ENCODE peak calls at places on chromosome 9, in seven cellular contexts. K is NCI-H1092 treated with DMSO at 0.1 percent for 48 hours; F is activated gamma-delta T cell treated with Interleukin-2 at 50 U/mL for 16 hours; D is GM04503; H is HTR-8/SVneo; U is posterior vena cava; G is stimulated activated effector memory CD8-positive, alpha-beta T cell treated with anti-CD3 and anti-CD28 coated beads, Interleukin-12 subunit alpha, Interleukin-12 subunit beta, amount 100 ng/mL, for 72 hours. N is an unnamed sample.

GRCh38 chr9:119313846-119314245 is 55.4 kb downstream of the BRINP1 start:
- DNase-seq in H (no peak), D (no peak), F (no peak), K (no peak), G (no peak), U (no peak), N (no peak)

GRCh38 chr9:110969971-110970381 is 68.3 kb downstream of the LPAR1 start:
- DNase-seq in G (no peak), H (peak; percentile 73), U (no peak), K (no peak), D (peak; percentile 71), F (no peak), N (peak; percentile 83)

GRCh38 chr9:95507456-95508241 is 9.1 kb downstream of the PTCH1 start:
- DNase-seq in K (peak; percentile 58), D (no peak), F (peak; percentile 37), U (no peak), H (no peak), G (peak; percentile 38), N (peak; percentile 81)

GRCh38 chr9:133385452-133385851 is 9.3 kb downstream of the STKLD1 start:
- DNase-seq in F (no peak), D (no peak), U (no peak), G (no peak), K (no peak), H (no peak), N (no peak)

GRCh38 chr9:72828281-72828731 is 124.5 kb downstream of the ALDH1A1 start:
- DNase-seq in U (no peak), D (no peak), H (no peak), G (no peak), F (no peak), K (no peak), N (peak; percentile 90)

GRCh38 chr9:114574438-114574837 is 13.1 kb upstream of the ATP6V1G1 start:
- DNase-seq in F (no peak), G (no peak), K (no peak), U (no peak), H (no peak), D (no peak), N (no peak)

GRCh38 chr9:3028535-3028934 is 184.6 kb upstream of the PUM3 start:
- DNase-seq in U (no peak), D (no peak), K (peak; percentile 74), G (no peak), F (no peak), H (peak; percentile 9), N (no peak)

GRCh38 chr9:73773896-73774295 is 622.2 kb downstream of the ANXA1 start:
- DNase-seq in G (no peak), U (no peak), K (no peak), H (no peak), F (no peak), D (no peak), N (no peak)

GRCh38 chr9:110031511-110032173 is 176.3 kb downstream of the C9orf152 start:
- DNase-seq in F (no peak), U (no peak), G (no peak), D (no peak), K (no peak), H (no peak), N (peak; percentile 83)

GRCh38 chr9:92911496-92912475 is 33.9 kb upstream of the ZNF484 start:
- DNase-seq in U (peak; percentile 77), K (peak; percentile 57), G (no peak), H (no peak), F (no peak), D (no peak), N (peak; percentile 15)

GRCh38 chr9:2271426-2271825 is 256.3 kb downstream of the SMARCA2 start:
- DNase-seq in G (no peak), D (no peak), H (no peak), U (no peak), K (no peak), F (no peak), N (peak; percentile 4)

GRCh38 chr9:71814226-71814625 is 45.9 kb upstream of the CEMIP2 start:
- DNase-seq in F (no peak), G (no peak), D (no peak), H (no peak), K (no peak), U (no peak), N (no peak)

GRCh38 chr9:91100878-91101450 is 260.8 kb downstream of the AUH start:
- DNase-seq in G (no peak), U (no peak), F (no peak), K (no peak), D (no peak), H (no peak), N (no peak)

GRCh38 chr9:107465467-107466451 is 23.8 kb downstream of the KLF4 start:
- DNase-seq in G (no peak), K (no peak), F (no peak), D (no peak), U (peak; percentile 94), H (peak; percentile 51), N (peak; percentile 50)

GRCh38 chr9:129597355-129598088 is 23.4 kb downstream of the C9orf50 start:
- DNase-seq in H (no peak), K (no peak), F (no peak), U (no peak), G (no peak), D (no peak), N (peak; percentile 32)

GRCh38 chr9:27622688-27623340 is 49.5 kb upstream of the C9orf72 start:
- DNase-seq in H (no peak), G (no peak), D (no peak), K (no peak), F (no peak), U (no peak), N (no peak)

GRCh38 chr9:92564982-92565381 is 29.2 kb upstream of the ECM2 start:
- DNase-seq in K (no peak), F (no peak), G (no peak), H (no peak), D (peak; percentile 45), U (no peak), N (no peak)